ENCODE peak calls at places on chromosomes 2 and 18, in ten cellular contexts. U is IMR-90, P is stomach, X is fibroblast of lung, L is AG04450, A is spleen, M is H9, W is neural progenitor cell, O is small intestine, B is right lobe of liver. I is an unnamed sample.
A peak's percentile ranks its signal among the peaks of the same experiment; 100 is the strongest.

GRCh38 chr2:32008811-32009478 is 1.9 kb downstream of the MEMO1 start:
- DNase-seq in U (peak; percentile 51), P (no peak), X (peak; percentile 43), L (no peak), A (peak; percentile 75), M (no peak), W (peak; percentile 49), O (peak; percentile 31), B (peak; percentile 35), I (no peak)

GRCh38 chr2:54834721-54835120 is 111.3 kb downstream of the EML6 start:
- DNase-seq in U (no peak), P (no peak), X (peak; percentile 7), L (no peak), A (no peak), M (no peak), W (no peak), O (peak; percentile 35), B (no peak), I (no peak)

GRCh38 chr2:229920011-229920781 is 1.6 kb downstream of the TRIP12 start:
- DNase-seq in U (no peak), P (no peak), X (peak; percentile 21), L (no peak), A (peak; percentile 78), M (no peak), W (peak; percentile 48), O (peak; percentile 29), B (no peak), I (no peak)

GRCh38 chr18:10140928-10141327 is 227.1 kb downstream of the VAPA start:
- DNase-seq in U (peak; percentile 52), P (peak; percentile 58), X (peak; percentile 57), L (no peak), A (no peak), M (no peak), W (no peak), O (peak; percentile 20), B (no peak), I (no peak)

GRCh38 chr18:53687002-53687401 is 537.5 kb downstream of the MBD2 start:
- DNase-seq in U (no peak), P (no peak), X (no peak), L (no peak), A (no peak), M (no peak), W (no peak), O (no peak), B (no peak), I (no peak)

GRCh38 chr2:219570924-219571310 is 422 bp downstream of the OBSL1 start:
- DNase-seq in U (peak; percentile 12), P (no peak), X (peak; percentile 42), L (no peak), A (no peak), M (no peak), W (peak; percentile 60), O (no peak), B (no peak), I (no peak)

GRCh38 chr18:55318864-55319516 is 269.0 kb downstream of the TCF4 start:
- DNase-seq in U (peak; percentile 82), P (no peak), X (peak; percentile 74), L (peak; percentile 37), A (no peak), M (no peak), W (no peak), O (no peak), B (no peak), I (no peak)

GRCh38 chr18:8351173-8351572 is 258.1 kb upstream of the RAB12 start:
- DNase-seq in U (peak; percentile 19), P (no peak), X (no peak), L (no peak), A (no peak), M (no peak), W (no peak), O (no peak), B (no peak), I (no peak)

GRCh38 chr18:46407471-46408166 is 249.4 kb downstream of the LOXHD1 start:
- DNase-seq in U (peak; percentile 49), P (no peak), X (peak; percentile 63), L (no peak), A (no peak), M (no peak), W (no peak), O (no peak), B (no peak), I (no peak)

GRCh38 chr18:55753643-55754255 is 165.8 kb upstream of the TCF4 start:
- DNase-seq in U (peak; percentile 45), P (no peak), X (peak; percentile 49), L (no peak), A (no peak), M (no peak), W (no peak), O (no peak), B (no peak), I (no peak)

GRCh38 chr2:212005077-212005671 is 533.4 kb downstream of the ERBB4 start:
- DNase-seq in U (peak; percentile 33), P (peak; percentile 26), X (peak; percentile 22), L (no peak), A (no peak), M (peak; percentile 39), W (peak; percentile 58), O (peak; percentile 29), B (peak; percentile 26), I (no peak)

GRCh38 chr2:136010126-136010525 is 24.7 kb upstream of the DARS1 start:
- DNase-seq in U (peak; percentile 72), P (no peak), X (peak; percentile 90), L (peak; percentile 4), A (no peak), M (no peak), W (no peak), O (no peak), B (no peak), I (no peak)

GRCh38 chr2:65064728-65065552 is 8.7 kb downstream of the CEP68 start:
- DNase-seq in U (peak; percentile 96), P (peak; percentile 47), X (peak; percentile 92), L (peak; percentile 79), A (peak; percentile 86), M (no peak), W (peak; percentile 55), O (peak; percentile 70), B (peak; percentile 66), I (peak; percentile 91)

GRCh38 chr2:8599421-8600242 is 82.2 kb upstream of the ID2 start:
- DNase-seq in U (no peak), P (no peak), X (no peak), L (no peak), A (no peak), M (no peak), W (no peak), O (peak; percentile 38), B (no peak), I (no peak)

GRCh38 chr2:171557363-171557762 is 35.1 kb downstream of the CYBRD1 start:
- DNase-seq in U (no peak), P (no peak), X (no peak), L (no peak), A (no peak), M (no peak), W (peak; percentile 35), O (no peak), B (no peak), I (no peak)

GRCh38 chr2:82792316-82792715 is 1666.8 kb downstream of the SUCLG1 start:
- DNase-seq in U (no peak), P (no peak), X (no peak), L (no peak), A (no peak), M (no peak), W (no peak), O (no peak), B (no peak), I (no peak)

GRCh38 chr2:30503692-30504076 is 56.6 kb downstream of the LCLAT1 start:
- DNase-seq in U (no peak), P (no peak), X (no peak), L (no peak), A (no peak), M (no peak), W (no peak), O (no peak), B (no peak), I (no peak)
- H3K9me3 ChIP-seq in U (peaks cover 4% of the 10 kb centered on the region), P (peaks cover 24% of the 10 kb centered on the region), X (no peaks in the 10 kb centered on the region), L (peaks cover 8% of the 10 kb centered on the region), A (peaks cover 4% of the 10 kb centered on the region), M (no peaks in the 10 kb centered on the region), W (peaks cover 6% of the 10 kb centered on the region), O (no peaks in the 10 kb centered on the region), B (no peaks in the 10 kb centered on the region), I (no peaks in the 10 kb centered on the region)

GRCh38 chr2:235165631-235166030 is 213.8 kb downstream of the SH3BP4 start:
- DNase-seq in U (no peak), P (no peak), X (no peak), L (no peak), A (no peak), M (no peak), W (no peak), O (no peak), B (no peak), I (no peak)
- H3K27me3 ChIP-seq in U (peaks cover 7% of the 10 kb centered on the region), P (no peaks in the 10 kb centered on the region), X (no peaks in the 10 kb centered on the region), L (peaks cover 11% of the 10 kb centered on the region), A (no peaks in the 10 kb centered on the region), M (no peaks in the 10 kb centered on the region), W (no peaks in the 10 kb centered on the region), O (no peaks in the 10 kb centered on the region), B (no peaks in the 10 kb centered on the region), I (no peaks in the 10 kb centered on the region)

GRCh38 chr2:68604077-68604476 is 39.3 kb upstream of the PROKR1 start:
- DNase-seq in U (no peak), P (no peak), X (no peak), L (no peak), A (no peak), M (no peak), W (no peak), O (no peak), B (no peak), I (no peak)

GRCh38 chr2:68606759-68607158 is 36.6 kb upstream of the PROKR1 start:
- DNase-seq in U (no peak), P (no peak), X (no peak), L (no peak), A (no peak), M (no peak), W (no peak), O (no peak), B (no peak), I (no peak)

GRCh38 chr2:68607837-68608236 is 35.5 kb upstream of the PROKR1 start:
- DNase-seq in U (no peak), P (no peak), X (no peak), L (no peak), A (no peak), M (no peak), W (no peak), O (no peak), B (no peak), I (no peak)

GRCh38 chr2:68603059-68603458 is 40.3 kb upstream of the PROKR1 start:
- DNase-seq in U (no peak), P (no peak), X (no peak), L (no peak), A (no peak), M (no peak), W (no peak), O (no peak), B (no peak), I (no peak)

GRCh38 chr2:68605939-68606338 is 37.4 kb upstream of the PROKR1 start:
- DNase-seq in U (no peak), P (no peak), X (no peak), L (no peak), A (no peak), M (no peak), W (no peak), O (peak; percentile 3), B (no peak), I (no peak)
- H3K9me3 ChIP-seq in U (peaks cover 2% of the 10 kb centered on the region), P (peaks cover 29% of the 10 kb centered on the region), X (no peaks in the 10 kb centered on the region), L (no peaks in the 10 kb centered on the region), A (no peaks in the 10 kb centered on the region), M (no peaks in the 10 kb centered on the region), W (peaks cover 11% of the 10 kb centered on the region), O (no peaks in the 10 kb centered on the region), B (no peaks in the 10 kb centered on the region), I (no peaks in the 10 kb centered on the region)

DNA sequence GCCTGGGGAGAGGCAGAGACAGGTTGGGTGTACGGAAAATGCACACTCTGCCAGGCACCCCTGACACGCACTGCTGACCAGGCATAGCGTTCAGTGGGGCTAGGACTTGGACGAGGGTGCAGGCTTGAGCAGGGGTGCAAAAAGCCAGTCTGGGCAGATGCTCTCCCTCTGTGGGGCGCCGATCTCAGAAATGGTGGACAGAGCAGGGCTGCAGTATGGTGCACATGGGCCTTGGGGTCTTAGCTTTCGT is 1.0 kb upstream of the ARHGEF4 start:
- DNase-seq in U (no peak), P (no peak), X (no peak), L (no peak), A (no peak), M (no peak), W (peak; percentile 1), O (no peak), B (no peak), I (no peak)
- H3K27me3 ChIP-seq in U (peaks cover 23% of the 10 kb centered on the region), P (peaks cover 7% of the 10 kb centered on the region), X (peaks cover 4% of the 10 kb centered on the region), L (peaks cover 34% of the 10 kb centered on the region), A (peaks cover 26% of the 10 kb centered on the region), M (peaks cover 4% of the 10 kb centered on the region), W (peaks cover 25% of the 10 kb centered on the region), O (no peaks in the 10 kb centered on the region), B (no peaks in the 10 kb centered on the region), I (no peaks in the 10 kb centered on the region)